ENCODE peak calls at places on chromosome 10, in nine cellular contexts. S, N, V, D, A, I, J, T and M are unnamed samples.

GRCh38 chr10:77456414-77456813 is 181.2 kb downstream of the KCNMA1 start:
- DNase-seq in J (no peak), A (peak; percentile 48), I (peak; percentile 69), N (no peak), V (no peak), S (no peak), T (no peak), D (no peak), M (no peak)

GRCh38 chr10:129764901-129765663 is 199.0 kb downstream of the EBF3 start:
- DNase-seq in V (no peak), I (no peak), N (no peak), D (no peak), J (no peak), A (no peak), S (no peak), T (no peak), M (no peak)

GRCh38 chr10:97222346-97222961 is 36.7 kb upstream of the SLIT1 start:
- DNase-seq in A (no peak), N (no peak), V (no peak), T (no peak), D (no peak), S (no peak), I (peak; percentile 29), J (peak; percentile 54), M (peak; percentile 87)

GRCh38 chr10:88472540-88472939 is 110.6 kb downstream of the RNLS start:
- DNase-seq in V (no peak), S (no peak), N (no peak), A (no peak), T (no peak), J (peak; percentile 24), D (no peak), I (no peak), M (peak; percentile 8)

GRCh38 chr10:5071411-5072198 is 22.6 kb upstream of the AKR1C3 start:
- DNase-seq in S (no peak), D (no peak), A (peak; percentile 55), N (no peak), I (peak; percentile 50), J (no peak), V (peak; percentile 50), T (peak; percentile 47), M (peak; percentile 33)

GRCh38 chr10:59700709-59701108 is 8.9 kb downstream of the SLC16A9 start:
- DNase-seq in T (no peak), N (no peak), J (peak; percentile 23), A (no peak), I (peak; percentile 1), S (no peak), D (no peak), V (no peak), M (peak; percentile 62)

GRCh38 chr10:78357027-78357672 is 323.5 kb downstream of the RPS24 start:
- DNase-seq in I (no peak), T (no peak), J (peak; percentile 41), S (no peak), D (no peak), V (no peak), N (no peak), A (no peak), M (peak; percentile 74)

GRCh38 chr10:112249722-112250121 is 33.5 kb upstream of the TECTB start:
- DNase-seq in J (no peak), A (no peak), N (no peak), I (no peak), V (no peak), S (no peak), T (no peak), D (no peak), M (no peak)

GRCh38 chr10:12510566-12510965 is 161.2 kb downstream of the CAMK1D start:
- DNase-seq in A (no peak), J (no peak), N (no peak), T (no peak), I (no peak), S (no peak), D (no peak), V (no peak), M (no peak)

GRCh38 chr10:121459765-121460453 is 138.3 kb downstream of the FGFR2 start:
- DNase-seq in I (no peak), T (no peak), A (no peak), S (no peak), J (peak; percentile 23), N (no peak), D (no peak), V (peak; percentile 82), M (no peak)

GRCh38 chr10:62618576-62619408 is 185.7 kb upstream of the ADO start:
- DNase-seq in D (no peak), T (no peak), N (no peak), S (no peak), J (no peak), I (no peak), A (no peak), V (peak; percentile 97), M (no peak)

GRCh38 chr10:323651-324293 is 188.5 kb downstream of the ZMYND11 start:
- DNase-seq in J (no peak), N (peak; percentile 53), V (peak; percentile 99), T (peak; percentile 79), A (no peak), I (no peak), S (peak; percentile 59), D (peak; percentile 18), M (no peak)

GRCh38 chr10:132698761-132699391 is 87.1 kb downstream of the NKX6-2 start:
- DNase-seq in N (no peak), T (peak; percentile 7), D (no peak), S (no peak), I (no peak), V (no peak), A (no peak), J (no peak), M (no peak)

GRCh38 chr10:35011771-35012191 is 78.4 kb downstream of the CUL2 start:
- DNase-seq in I (no peak), N (peak; percentile 9), J (no peak), T (no peak), A (no peak), D (no peak), V (no peak), S (no peak), M (no peak)

GRCh38 chr10:71621783-71622526 is 97.6 kb downstream of the C10orf105 start:
- DNase-seq in S (no peak), T (no peak), D (no peak), N (no peak), I (no peak), A (no peak), V (peak; percentile 80), J (no peak), M (peak; percentile 57)

GRCh38 chr10:31071232-31071999 is 39.8 kb upstream of the ZNF438 start:
- DNase-seq in D (no peak), S (no peak), J (no peak), A (no peak), I (no peak), T (no peak), V (peak; percentile 83), N (no peak), M (no peak)

GRCh38 chr10:119409906-119410305 is 132.6 kb downstream of the RGS10 start:
- DNase-seq in T (peak; percentile 87), I (no peak), D (no peak), N (no peak), J (no peak), A (no peak), S (no peak), V (no peak), M (no peak)

GRCh38 chr10:3464760-3465405 is 292.3 kb upstream of the PITRM1 start:
- DNase-seq in T (no peak), D (no peak), V (no peak), S (no peak), A (no peak), I (no peak), J (no peak), N (no peak), M (no peak)

GRCh38 chr10:60208676-60209269 is 180.9 kb downstream of the ANK3 start:
- DNase-seq in N (no peak), A (peak; percentile 39), S (no peak), I (peak; percentile 0), D (no peak), V (peak; percentile 52), J (no peak), T (no peak), M (peak; percentile 83)

GRCh38 chr10:68156373-68157185 is 47.3 kb downstream of the MYPN start:
- DNase-seq in S (peak; percentile 31), N (peak; percentile 67), D (peak; percentile 53), V (peak; percentile 78), T (no peak), I (peak; percentile 2), J (peak; percentile 62), A (peak; percentile 42), M (peak; percentile 87)

GRCh38 chr10:132591166-132591971 is 53.8 kb downstream of the INPP5A start:
- DNase-seq in S (no peak), V (peak; percentile 73), J (peak; percentile 64), N (no peak), D (no peak), A (no peak), T (peak; percentile 63), I (no peak), M (peak; percentile 76)

GRCh38 chr10:14880201-14880600 is 1.5 kb downstream of the SUV39H2 start:
- DNase-seq in V (no peak), J (no peak), T (no peak), I (no peak), D (no peak), S (no peak), A (no peak), N (no peak), M (peak; percentile 40)

GRCh38 chr10:108031505-108031904 is 867.0 kb upstream of the SORCS1 start:
- DNase-seq in S (no peak), A (no peak), V (no peak), J (no peak), I (no peak), D (no peak), T (no peak), N (no peak), M (no peak)

GRCh38 chr10:131143425-131144165 is 167.9 kb downstream of the TCERG1L start:
- DNase-seq in T (no peak), N (no peak), V (no peak), D (no peak), S (no peak), I (peak; percentile 58), J (no peak), A (no peak), M (no peak)

GRCh38 chr10:117221156-117221711 is 19.7 kb upstream of the SLC18A2 start:
- DNase-seq in S (no peak), D (no peak), T (no peak), A (peak; percentile 92), J (peak; percentile 24), V (no peak), I (peak; percentile 8), N (no peak), M (peak; percentile 79)

GRCh38 chr10:11958956-11959355 is 83.7 kb downstream of the UPF2 start:
- DNase-seq in N (no peak), D (no peak), I (no peak), S (no peak), A (no peak), J (no peak), T (no peak), V (no peak), M (no peak)

GRCh38 chr10:47298730-47299129 is 1.3 kb upstream of the GDF10 start:
- DNase-seq in T (no peak), D (no peak), I (no peak), A (no peak), J (no peak), S (no peak), N (no peak), V (no peak), M (no peak)

GRCh38 chr10:125401462-125401861 is 241.1 kb upstream of the CTBP2 start:
- DNase-seq in N (no peak), I (no peak), V (no peak), T (no peak), J (no peak), A (no peak), D (no peak), S (no peak), M (no peak)

GRCh38 chr10:131936756-131937155 is 35.9 kb downstream of the PPP2R2D start:
- DNase-seq in T (no peak), V (no peak), I (no peak), J (no peak), D (no peak), A (no peak), N (no peak), S (no peak), M (no peak)

GRCh38 chr10:24821986-24822385 is 98.3 kb upstream of the ARHGAP21 start:
- DNase-seq in A (no peak), J (no peak), I (no peak), S (no peak), N (peak; percentile 32), T (no peak), V (peak; percentile 31), D (no peak), M (no peak)

GRCh38 chr10:62045765-62046521 is 144.4 kb downstream of the ARID5B start:
- DNase-seq in D (no peak), I (no peak), V (peak; percentile 99), T (no peak), S (no peak), N (no peak), J (no peak), A (no peak), M (no peak)